ENCODE peak calls at places on chromosomes 3 and 15, in ten cellular contexts. One of them, this sample, is unnamed.

GRCh38 chr3:177122183-177122856 is 75.0 kb downstream of the TBL1XR1 start:
- DNase-seq in ovary: no peak
- DNase-seq in uterus: no peak
- DNase-seq in stomach: no peak
- DNase-seq in GM12865: no peak
- DNase-seq in cardiac fibroblast: no peak
- DNase-seq in colonic mucosa: no peak
- DNase-seq in DND-41: no peak
- DNase-seq in sigmoid colon: no peak
- DNase-seq in H7: no peak
- DNase-seq in this sample: peak

GRCh38 chr15:58332676-58333400 is 99.0 kb upstream of the LIPC start:
- DNase-seq in ovary: no peak
- DNase-seq in uterus: no peak
- DNase-seq in stomach: no peak
- DNase-seq in GM12865: peak
- DNase-seq in cardiac fibroblast: peak
- DNase-seq in colonic mucosa: no peak
- DNase-seq in DND-41: no peak
- DNase-seq in sigmoid colon: no peak
- DNase-seq in H7: no peak
- DNase-seq in this sample: peak

GRCh38 chr15:40367038-40367672 is 9.1 kb downstream of the DISP2 start:
- DNase-seq in ovary: no peak
- DNase-seq in uterus: no peak
- DNase-seq in stomach: peak
- DNase-seq in GM12865: no peak
- DNase-seq in cardiac fibroblast: no peak
- DNase-seq in colonic mucosa: no peak
- DNase-seq in DND-41: no peak
- DNase-seq in sigmoid colon: peak
- DNase-seq in H7: no peak
- DNase-seq in this sample: no peak

GRCh38 chr15:48005921-48006541 is 114.8 kb upstream of the SLC24A5 start:
- DNase-seq in ovary: peak
- DNase-seq in uterus: peak
- DNase-seq in stomach: peak
- DNase-seq in GM12865: no peak
- DNase-seq in cardiac fibroblast: peak
- DNase-seq in colonic mucosa: no peak
- DNase-seq in DND-41: no peak
- DNase-seq in sigmoid colon: no peak
- DNase-seq in H7: peak
- DNase-seq in this sample: peak

GRCh38 chr3:66076861-66077495 is 38.3 kb upstream of the MAGI1 start:
- DNase-seq in ovary: no peak
- DNase-seq in uterus: no peak
- DNase-seq in stomach: no peak
- DNase-seq in GM12865: no peak
- DNase-seq in cardiac fibroblast: no peak
- DNase-seq in colonic mucosa: no peak
- DNase-seq in DND-41: no peak
- DNase-seq in sigmoid colon: no peak
- DNase-seq in H7: no peak
- DNase-seq in this sample: peak

GRCh38 chr3:54123538-54124196 is 1.3 kb downstream of the CACNA2D3 start:
- DNase-seq in ovary: peak
- DNase-seq in uterus: no peak
- DNase-seq in stomach: no peak
- DNase-seq in GM12865: no peak
- DNase-seq in cardiac fibroblast: peak
- DNase-seq in colonic mucosa: no peak
- DNase-seq in DND-41: no peak
- DNase-seq in sigmoid colon: no peak
- DNase-seq in H7: no peak
- DNase-seq in this sample: no peak

GRCh38 chr15:86555939-86556725 is 476.5 kb downstream of the AGBL1 start:
- DNase-seq in ovary: no peak
- DNase-seq in uterus: no peak
- DNase-seq in stomach: no peak
- DNase-seq in GM12865: no peak
- DNase-seq in cardiac fibroblast: no peak
- DNase-seq in colonic mucosa: no peak
- DNase-seq in DND-41: no peak
- DNase-seq in sigmoid colon: no peak
- DNase-seq in H7: no peak
- DNase-seq in this sample: no peak

GRCh38 chr15:68638953-68639500 is 60.2 kb downstream of the CORO2B start:
- DNase-seq in ovary: no peak
- DNase-seq in uterus: no peak
- DNase-seq in stomach: no peak
- DNase-seq in GM12865: no peak
- DNase-seq in cardiac fibroblast: peak
- DNase-seq in colonic mucosa: no peak
- DNase-seq in DND-41: no peak
- DNase-seq in sigmoid colon: peak
- DNase-seq in H7: no peak
- DNase-seq in this sample: peak

GRCh38 chr3:137692803-137693431 is 71.2 kb upstream of the SOX14 start:
- DNase-seq in ovary: no peak
- DNase-seq in uterus: no peak
- DNase-seq in stomach: no peak
- DNase-seq in GM12865: peak
- DNase-seq in cardiac fibroblast: no peak
- DNase-seq in colonic mucosa: peak
- DNase-seq in DND-41: peak
- DNase-seq in sigmoid colon: no peak
- DNase-seq in H7: peak
- DNase-seq in this sample: no peak

GRCh38 chr3:194906229-194906629 is 220.5 kb downstream of the FAM43A start:
- DNase-seq in ovary: no peak
- DNase-seq in uterus: no peak
- DNase-seq in stomach: no peak
- DNase-seq in GM12865: no peak
- DNase-seq in cardiac fibroblast: peak
- DNase-seq in colonic mucosa: no peak
- DNase-seq in DND-41: no peak
- DNase-seq in sigmoid colon: no peak
- DNase-seq in H7: no peak
- DNase-seq in this sample: peak

GRCh38 chr3:187520027-187520945 is 149.9 kb downstream of the SST start:
- DNase-seq in ovary: peak
- DNase-seq in uterus: peak
- DNase-seq in stomach: no peak
- DNase-seq in GM12865: no peak
- DNase-seq in cardiac fibroblast: no peak
- DNase-seq in colonic mucosa: no peak
- DNase-seq in DND-41: no peak
- DNase-seq in sigmoid colon: no peak
- DNase-seq in H7: no peak
- DNase-seq in this sample: no peak

GRCh38 chr3:105827959-105828358 is 40.9 kb downstream of the CBLB start:
- DNase-seq in ovary: peak
- DNase-seq in uterus: no peak
- DNase-seq in stomach: no peak
- DNase-seq in GM12865: no peak
- DNase-seq in cardiac fibroblast: peak
- DNase-seq in colonic mucosa: peak
- DNase-seq in DND-41: no peak
- DNase-seq in sigmoid colon: peak
- DNase-seq in H7: peak
- DNase-seq in this sample: peak

GRCh38 chr15:60565407-60565806 is 86.5 kb upstream of the ICE2 start:
- DNase-seq in ovary: no peak
- DNase-seq in uterus: no peak
- DNase-seq in stomach: no peak
- DNase-seq in GM12865: no peak
- DNase-seq in cardiac fibroblast: no peak
- DNase-seq in colonic mucosa: no peak
- DNase-seq in DND-41: no peak
- DNase-seq in sigmoid colon: no peak
- DNase-seq in H7: no peak
- DNase-seq in this sample: no peak

GRCh38 chr15:60569596-60569995 is 90.7 kb upstream of the ICE2 start:
- DNase-seq in ovary: no peak
- DNase-seq in uterus: no peak
- DNase-seq in stomach: no peak
- DNase-seq in GM12865: no peak
- DNase-seq in cardiac fibroblast: no peak
- DNase-seq in colonic mucosa: no peak
- DNase-seq in DND-41: no peak
- DNase-seq in sigmoid colon: no peak
- DNase-seq in H7: no peak
- DNase-seq in this sample: no peak

GRCh38 chr15:60570936-60571530 is 92.1 kb upstream of the ICE2 start:
- DNase-seq in ovary: no peak
- DNase-seq in uterus: no peak
- DNase-seq in stomach: no peak
- DNase-seq in GM12865: no peak
- DNase-seq in cardiac fibroblast: no peak
- DNase-seq in colonic mucosa: no peak
- DNase-seq in DND-41: no peak
- DNase-seq in sigmoid colon: no peak
- DNase-seq in H7: no peak
- DNase-seq in this sample: no peak

GRCh38 chr15:60568883-60569495 is 90.0 kb upstream of the ICE2 start:
- DNase-seq in ovary: no peak
- DNase-seq in uterus: no peak
- DNase-seq in stomach: no peak
- DNase-seq in GM12865: peak
- DNase-seq in cardiac fibroblast: no peak
- DNase-seq in colonic mucosa: no peak
- DNase-seq in DND-41: no peak
- DNase-seq in sigmoid colon: no peak
- DNase-seq in H7: no peak
- DNase-seq in this sample: no peak

DNA sequence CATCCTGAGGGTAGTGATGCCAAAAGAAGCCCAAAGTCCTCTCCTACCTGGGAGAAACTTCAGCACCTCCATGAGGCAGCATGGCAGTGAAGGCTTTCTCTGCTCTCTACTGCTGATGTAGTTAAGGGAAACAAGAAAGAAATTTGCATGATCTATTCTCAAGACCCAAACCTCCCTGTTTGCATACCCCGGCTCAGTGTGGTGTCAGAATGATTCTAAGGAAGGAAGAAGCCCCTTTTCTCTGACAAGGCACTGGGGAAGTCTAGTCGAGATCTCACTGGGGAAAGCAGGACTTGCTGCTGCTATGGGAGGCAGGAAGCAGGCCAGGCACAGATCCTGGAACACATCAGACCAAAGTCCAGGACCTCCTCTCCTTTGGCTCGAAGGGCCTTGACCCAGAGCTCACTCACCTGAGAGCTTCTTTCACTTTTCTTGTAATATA is 89.4 kb upstream of the ICE2 start:
- DNase-seq in ovary: no peak
- DNase-seq in uterus: no peak
- DNase-seq in stomach: no peak
- DNase-seq in GM12865: peak
- DNase-seq in cardiac fibroblast: no peak
- DNase-seq in colonic mucosa: no peak
- DNase-seq in DND-41: no peak
- DNase-seq in sigmoid colon: no peak
- DNase-seq in H7: peak
- DNase-seq in this sample: no peak
- H3K4me3 ChIP-seq in ovary: no peak
- H3K4me3 ChIP-seq in uterus: no peak
- H3K4me3 ChIP-seq in stomach: no peak
- H3K4me3 ChIP-seq in GM12865: peak
- H3K4me3 ChIP-seq in cardiac fibroblast: no peak
- H3K4me3 ChIP-seq in colonic mucosa: no peak
- H3K4me3 ChIP-seq in DND-41: no peak
- H3K4me3 ChIP-seq in sigmoid colon: no peak
- H3K4me3 ChIP-seq in H7: no peak
- H3K4me3 ChIP-seq in this sample: no peak

GRCh38 chr15:61016087-61016486 is 213.0 kb downstream of the RORA start:
- DNase-seq in ovary: no peak
- DNase-seq in uterus: no peak
- DNase-seq in stomach: no peak
- DNase-seq in GM12865: no peak
- DNase-seq in cardiac fibroblast: no peak
- DNase-seq in colonic mucosa: no peak
- DNase-seq in DND-41: no peak
- DNase-seq in sigmoid colon: no peak
- DNase-seq in H7: no peak
- DNase-seq in this sample: no peak

GRCh38 chr15:61013146-61013545 is 216.0 kb downstream of the RORA start:
- DNase-seq in ovary: no peak
- DNase-seq in uterus: no peak
- DNase-seq in stomach: no peak
- DNase-seq in GM12865: no peak
- DNase-seq in cardiac fibroblast: no peak
- DNase-seq in colonic mucosa: no peak
- DNase-seq in DND-41: no peak
- DNase-seq in sigmoid colon: no peak
- DNase-seq in H7: no peak
- DNase-seq in this sample: no peak

GRCh38 chr15:61008915-61009314 is 220.2 kb downstream of the RORA start:
- DNase-seq in ovary: no peak
- DNase-seq in uterus: no peak
- DNase-seq in stomach: no peak
- DNase-seq in GM12865: no peak
- DNase-seq in cardiac fibroblast: no peak
- DNase-seq in colonic mucosa: no peak
- DNase-seq in DND-41: no peak
- DNase-seq in sigmoid colon: no peak
- DNase-seq in H7: no peak
- DNase-seq in this sample: no peak

GRCh38 chr15:61011576-61012336 is 217.3 kb downstream of the RORA start:
- DNase-seq in ovary: no peak
- DNase-seq in uterus: no peak
- DNase-seq in stomach: no peak
- DNase-seq in GM12865: no peak
- DNase-seq in cardiac fibroblast: no peak
- DNase-seq in colonic mucosa: no peak
- DNase-seq in DND-41: no peak
- DNase-seq in sigmoid colon: no peak
- DNase-seq in H7: peak
- DNase-seq in this sample: no peak
- H3K4me3 ChIP-seq in ovary: no peak
- H3K4me3 ChIP-seq in uterus: no peak
- H3K4me3 ChIP-seq in stomach: no peak
- H3K4me3 ChIP-seq in GM12865: no peak
- H3K4me3 ChIP-seq in cardiac fibroblast: no peak
- H3K4me3 ChIP-seq in colonic mucosa: no peak
- H3K4me3 ChIP-seq in DND-41: no peak
- H3K4me3 ChIP-seq in sigmoid colon: no peak
- H3K4me3 ChIP-seq in H7: no peak
- H3K4me3 ChIP-seq in this sample: no peak

GRCh38 chr3:154060606-154061380 is 60.4 kb upstream of the ARHGEF26 start:
- DNase-seq in ovary: no peak
- DNase-seq in uterus: no peak
- DNase-seq in stomach: no peak
- DNase-seq in GM12865: no peak
- DNase-seq in cardiac fibroblast: peak
- DNase-seq in colonic mucosa: no peak
- DNase-seq in DND-41: no peak
- DNase-seq in sigmoid colon: no peak
- DNase-seq in H7: no peak
- DNase-seq in this sample: peak
- H3K4me3 ChIP-seq in ovary: no peak
- H3K4me3 ChIP-seq in uterus: no peak
- H3K4me3 ChIP-seq in stomach: no peak
- H3K4me3 ChIP-seq in GM12865: no peak
- H3K4me3 ChIP-seq in cardiac fibroblast: no peak
- H3K4me3 ChIP-seq in colonic mucosa: no peak
- H3K4me3 ChIP-seq in DND-41: no peak
- H3K4me3 ChIP-seq in sigmoid colon: no peak
- H3K4me3 ChIP-seq in H7: no peak
- H3K4me3 ChIP-seq in this sample: no peak

GRCh38 chr3:138724433-138724832 is 110.3 kb downstream of the PIK3CB start:
- DNase-seq in ovary: no peak
- DNase-seq in uterus: no peak
- DNase-seq in stomach: no peak
- DNase-seq in GM12865: no peak
- DNase-seq in cardiac fibroblast: no peak
- DNase-seq in colonic mucosa: no peak
- DNase-seq in DND-41: no peak
- DNase-seq in sigmoid colon: no peak
- DNase-seq in H7: peak
- DNase-seq in this sample: no peak
- H3K4me3 ChIP-seq in ovary: no peak
- H3K4me3 ChIP-seq in uterus: no peak
- H3K4me3 ChIP-seq in stomach: no peak
- H3K4me3 ChIP-seq in GM12865: no peak
- H3K4me3 ChIP-seq in cardiac fibroblast: no peak
- H3K4me3 ChIP-seq in colonic mucosa: no peak
- H3K4me3 ChIP-seq in DND-41: no peak
- H3K4me3 ChIP-seq in sigmoid colon: no peak
- H3K4me3 ChIP-seq in H7: no peak
- H3K4me3 ChIP-seq in this sample: no peak